ENCODE peak calls at places on chromosomes 4 and X, in five cellular contexts. F is CD4-positive, alpha-beta T cell; G is pancreas; A is CD4-positive, CD25-positive, alpha-beta regulatory T cell; B is activated T-cell treated with anti-CD3 and anti-CD28 coated beads for 4 hours. P is an unnamed sample.

GRCh38 chrX:104324871-104325585 is 70.3 kb upstream of the ESX1 start:
- DNase-seq in F (no peak), G (no peak), A (no peak), B (no peak), P (no peak)

GRCh38 chr4:187158003-187158402 is 434.3 kb upstream of the FAT1 start:
- DNase-seq in F (no peak), G (no peak), A (no peak), B (no peak), P (no peak)

GRCh38 chrX:70038951-70039350 is 10.8 kb downstream of the AWAT2 start:
- DNase-seq in F (no peak), G (no peak), A (no peak), B (no peak), P (no peak)

GRCh38 chrX:45063319-45064095 is 137.2 kb downstream of the DIPK2B start:
- DNase-seq in F (no peak), G (no peak), A (no peak), B (no peak), P (no peak)

GRCh38 chr4:52748432-52748831 is 2.8 kb downstream of the ERVMER34-1 start:
- DNase-seq in F (no peak), G (no peak), A (no peak), B (no peak), P (no peak)

GRCh38 chrX:11381464-11381863 is 88.3 kb downstream of the AMELX start:
- DNase-seq in F (no peak), G (no peak), A (peak; percentile 36), B (no peak), P (peak; percentile 27)

GRCh38 chr4:29304595-29304994 is 1415.6 kb upstream of the PCDH7 start:
- DNase-seq in F (no peak), G (no peak), A (no peak), B (no peak), P (no peak)

GRCh38 chr4:40662962-40663604 is 33.4 kb upstream of the RBM47 start:
- DNase-seq in F (no peak), G (no peak), A (no peak), B (no peak), P (no peak)

GRCh38 chrX:42151808-42152207 is 228.5 kb upstream of the CASK start:
- DNase-seq in F (no peak), G (no peak), A (no peak), B (no peak), P (no peak)

GRCh38 chr4:14445882-14446281 is 556.4 kb upstream of the CPEB2 start:
- DNase-seq in F (no peak), G (no peak), A (no peak), B (no peak), P (no peak)

GRCh38 chr4:97656034-97656720 is 487.1 kb downstream of the STPG2 start:
- DNase-seq in F (no peak), G (no peak), A (no peak), B (no peak), P (no peak)

GRCh38 chr4:88219099-88219498 is 60.7 kb upstream of the ABCG2 start:
- DNase-seq in F (no peak), G (no peak), A (peak; percentile 74), B (peak; percentile 3), P (peak; percentile 70)

GRCh38 chrX:74450803-74451449 is 29.6 kb downstream of the SLC16A2 start:
- DNase-seq in F (no peak), G (no peak), A (no peak), B (no peak), P (no peak)

GRCh38 chr4:26701095-26701494 is 117.2 kb downstream of the TBC1D19 start:
- DNase-seq in F (no peak), G (no peak), A (no peak), B (no peak), P (no peak)

GRCh38 chr4:48297447-48297846 is 27.8 kb upstream of the TEC start:
- DNase-seq in F (no peak), G (no peak), A (no peak), B (no peak), P (no peak)

GRCh38 chrX:54357414-54358377 is at the start of gene WNK3:
- DNase-seq in F (peak; percentile 2), G (peak; percentile 67), A (peak; percentile 23), B (peak; percentile 15), P (peak; percentile 70)

GRCh38 chr4:626201-627091 is 1.1 kb downstream of the PDE6B start:
- DNase-seq in F (no peak), G (no peak), A (no peak), B (no peak), P (no peak)

GRCh38 chrX:108795240-108795639 is 58.9 kb upstream of the IRS4 start:
- DNase-seq in F (no peak), G (no peak), A (no peak), B (no peak), P (no peak)

GRCh38 chrX:31435592-31435991 is 363.8 kb upstream of the FTHL17 start:
- DNase-seq in F (no peak), G (no peak), A (no peak), B (no peak), P (peak; percentile 1)

GRCh38 chr4:2469192-2469984 is 482 bp downstream of the RNF4 start:
- DNase-seq in F (peak; percentile 58), G (peak; percentile 46), A (peak; percentile 90), B (peak; percentile 54), P (no peak)

GRCh38 chrX:68163446-68163845 is 269.8 kb downstream of the OPHN1 start:
- DNase-seq in F (no peak), G (no peak), A (peak; percentile 20), B (no peak), P (no peak)

GRCh38 chrX:43559643-43560042 is 96.5 kb upstream of the MAOA start:
- DNase-seq in F (no peak), G (no peak), A (peak; percentile 66), B (peak; percentile 1), P (peak; percentile 28)